ENCODE peak calls at places on chromosomes 5 and 9, in eight cellular contexts. S, H, D, A, K, W, V and N are unnamed samples.

GRCh38 chr9:128829477-128830251 is at the start of gene SPOUT1:
- DNase-seq in W (peak; percentile 59), A (peak; percentile 97), S (peak; percentile 97), H (peak; percentile 96), D (peak; percentile 52), K (peak; percentile 91), V (peak; percentile 94), N (peak; percentile 92)

GRCh38 chr9:93967020-93967803 is 12.1 kb upstream of the BARX1 start:
- DNase-seq in V (no peak), W (no peak), S (no peak), A (no peak), K (no peak), D (no peak), H (no peak), N (no peak)

GRCh38 chr9:93681316-93682154 is 105.2 kb downstream of the PHF2 start:
- DNase-seq in A (no peak), K (peak; percentile 46), D (no peak), S (no peak), H (peak; percentile 69), V (peak; percentile 13), W (no peak), N (no peak)

GRCh38 chr5:78803386-78803785 is 154.8 kb upstream of the LHFPL2 start:
- DNase-seq in V (peak; percentile 87), S (no peak), D (no peak), H (no peak), W (no peak), K (no peak), A (peak; percentile 55), N (peak; percentile 53)

GRCh38 chr5:170169996-170170395 is 62.8 kb upstream of the C5orf58 start:
- DNase-seq in D (no peak), S (no peak), W (no peak), K (no peak), A (no peak), V (no peak), H (no peak), N (no peak)

GRCh38 chr9:111566234-111566633 is 33.2 kb downstream of the PTGR1 start:
- DNase-seq in H (peak; percentile 8), K (no peak), V (no peak), W (no peak), S (no peak), A (no peak), D (no peak), N (peak; percentile 17)

GRCh38 chr5:26482076-26482816 is 556.1 kb downstream of the CDH9 start:
- DNase-seq in D (no peak), V (no peak), W (no peak), S (no peak), A (no peak), H (no peak), K (no peak), N (no peak)

GRCh38 chr5:98957307-98957706 is 28.5 kb upstream of the CHD1 start:
- DNase-seq in D (no peak), A (no peak), V (no peak), H (no peak), K (no peak), S (no peak), W (no peak), N (no peak)

GRCh38 chr5:98455660-98456059 is 317.8 kb upstream of the RGMB start:
- DNase-seq in V (no peak), K (no peak), D (no peak), A (no peak), H (no peak), W (peak; percentile 27), S (no peak), N (peak; percentile 61)

GRCh38 chr5:138947780-138948179 is 72.6 kb upstream of the LRRTM2 start:
- DNase-seq in A (no peak), V (no peak), K (no peak), S (no peak), H (no peak), W (no peak), D (no peak), N (no peak)

GRCh38 chr5:159331099-159331973 is 1.0 kb upstream of the IL12B start:
- DNase-seq in W (no peak), K (no peak), V (peak; percentile 57), S (peak; percentile 69), A (peak; percentile 68), D (no peak), H (peak; percentile 79), N (peak; percentile 56)

GRCh38 chr5:149442563-149443182 is 63.6 kb upstream of the IL17B start:
- DNase-seq in W (peak; percentile 44), K (peak; percentile 90), H (peak; percentile 89), V (peak; percentile 90), D (no peak), S (peak; percentile 70), A (peak; percentile 89), N (peak; percentile 74)

GRCh38 chr5:129963359-129963758 is 59.1 kb downstream of the CHSY3 start:
- DNase-seq in W (peak; percentile 46), H (peak; percentile 24), A (no peak), D (peak; percentile 85), V (no peak), S (no peak), K (no peak), N (peak; percentile 96)

GRCh38 chr9:94603259-94603776 is 9.7 kb upstream of the FBP2 start:
- DNase-seq in D (peak; percentile 16), A (peak; percentile 71), V (peak; percentile 78), S (peak; percentile 88), K (peak; percentile 61), H (peak; percentile 94), W (no peak), N (peak; percentile 89)

GRCh38 chr9:22208846-22209585 is 199.9 kb upstream of the CDKN2B start:
- DNase-seq in S (no peak), W (no peak), H (no peak), D (no peak), V (no peak), A (no peak), K (no peak), N (peak; percentile 43)

GRCh38 chr5:167565555-167565954 is 725.9 kb upstream of the WWC1 start:
- DNase-seq in D (no peak), V (no peak), H (peak; percentile 9), K (no peak), W (no peak), A (no peak), S (peak; percentile 16), N (peak; percentile 61)

GRCh38 chr5:53416144-53416730 is 64.2 kb upstream of the FST start:
- DNase-seq in V (no peak), S (no peak), D (no peak), W (no peak), K (no peak), H (no peak), A (no peak), N (no peak)

GRCh38 chr9:111661802-111662491 is 542 bp downstream of the GNG10 start:
- DNase-seq in V (peak; percentile 39), W (no peak), A (peak; percentile 32), K (no peak), S (peak; percentile 90), D (no peak), H (peak; percentile 58), N (peak; percentile 26)

GRCh38 chr9:90142580-90142979 is 500.0 kb downstream of the DIRAS2 start:
- DNase-seq in H (peak; percentile 82), D (no peak), A (peak; percentile 61), K (no peak), V (no peak), W (no peak), S (peak; percentile 74), N (peak; percentile 63)

GRCh38 chr5:176741566-176742211 is 68.7 kb upstream of the UNC5A start:
- DNase-seq in V (no peak), H (no peak), S (no peak), W (no peak), D (no peak), A (peak; percentile 47), K (peak; percentile 24), N (no peak)

GRCh38 chr5:176743136-176743827 is 67.1 kb upstream of the UNC5A start:
- DNase-seq in W (no peak), A (no peak), S (peak; percentile 78), D (no peak), K (peak; percentile 49), V (no peak), H (peak; percentile 30), N (no peak)

GRCh38 chr5:176740702-176741565 is 69.4 kb upstream of the UNC5A start:
- DNase-seq in H (no peak), D (no peak), S (no peak), W (no peak), K (peak; percentile 46), A (no peak), V (no peak), N (no peak)

GRCh38 chr5:176743828-176744583 is 66.4 kb upstream of the UNC5A start:
- DNase-seq in W (no peak), S (no peak), D (no peak), A (no peak), V (no peak), H (no peak), K (peak; percentile 10), N (no peak)

DNA sequence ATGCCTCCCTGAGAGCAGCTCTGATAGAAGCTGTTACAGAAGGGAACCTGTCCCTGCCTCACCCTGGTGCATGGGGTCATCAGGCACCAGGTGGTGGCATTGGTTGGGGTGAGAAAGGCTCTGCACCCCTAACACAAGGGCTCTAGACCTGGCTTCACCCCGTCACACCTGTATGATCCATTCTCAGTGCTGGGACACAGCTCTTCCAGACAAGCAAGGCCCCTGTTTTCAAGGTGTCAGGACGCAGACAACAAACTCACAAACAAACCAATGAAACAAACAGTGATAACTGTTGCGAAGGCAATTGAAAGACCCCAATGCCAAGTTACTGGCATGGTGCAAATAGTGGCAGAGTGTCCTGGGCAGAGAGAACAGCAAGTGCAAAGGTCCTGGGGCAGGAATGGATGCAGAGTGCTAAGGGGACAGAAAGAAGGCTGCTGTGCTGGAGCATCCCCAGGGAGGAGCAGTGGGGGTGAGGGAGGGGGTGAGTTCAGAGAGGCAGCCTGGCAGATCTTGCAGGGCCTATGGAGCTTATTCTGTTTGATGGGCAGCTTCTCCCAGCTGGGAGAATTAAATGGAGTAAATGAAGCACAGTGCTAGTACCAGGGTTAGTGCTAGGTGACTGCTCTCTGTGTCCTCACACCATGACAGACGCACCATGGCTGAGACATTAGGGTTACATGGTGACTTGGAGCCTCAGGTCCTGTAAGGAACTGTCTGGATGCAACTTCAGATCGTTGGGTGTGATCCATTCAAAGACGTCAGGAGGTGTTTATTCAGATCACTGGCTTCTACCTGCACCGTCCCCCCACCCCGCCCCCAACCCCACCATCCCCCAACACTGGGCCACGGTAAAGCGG is 67.9 kb upstream of the UNC5A start:
- DNase-seq in H (no peak), K (no peak), W (no peak), S (no peak), V (no peak), D (no peak), A (no peak), N (no peak)
- H3K4me3 ChIP-seq in H (no peak overlapping the region), K (no peak overlapping the region), W (no peak overlapping the region), S (peak overlapping the region; percentile 35), V (no peak overlapping the region), D (no peak overlapping the region), A (peak overlapping the region; percentile 41), N (no peak overlapping the region)

GRCh38 chr9:78021692-78022091 is 9.9 kb downstream of the GNAQ start:
- DNase-seq in H (peak; percentile 45), S (peak; percentile 34), D (no peak), V (no peak), A (no peak), W (no peak), K (no peak), N (peak; percentile 70)
- TF ChIP-seq CTCF in H (peak; percentile 17), S (no peak), D (no peak), V (no peak), A (no peak), W (no peak), K (no peak), N (peak; percentile 58)

GRCh38 chr5:103093727-103094126 is 26.2 kb downstream of the GIN1 start:
- DNase-seq in S (no peak), V (no peak), H (no peak), D (no peak), W (no peak), A (no peak), K (no peak), N (no peak)
- H3K4me3 ChIP-seq in S (no peak overlapping the region), V (no peak overlapping the region), H (no peak overlapping the region), D (no peak overlapping the region), W (no peak overlapping the region), A (no peak overlapping the region), K (no peak overlapping the region), N (no peak overlapping the region)

GRCh38 chr9:4640027-4640426 is 22.1 kb upstream of the PLPP6 start:
- DNase-seq in W (no peak), V (no peak), D (no peak), H (peak; percentile 37), S (peak; percentile 48), A (no peak), K (no peak), N (peak; percentile 68)
- TF ChIP-seq CTCF in W (peak; percentile 42), V (no peak), D (peak; percentile 63), H (peak; percentile 60), S (peak; percentile 67), A (peak; percentile 30), K (no peak), N (peak; percentile 77)